ENCODE peak calls at places on chromosomes 16 and 17, in ten cellular contexts. F is thoracic aorta; D is midbrain; Z is adrenal gland; M is posterior vena cava; T is CD4-positive, alpha-beta memory T cell; W is central memory CD4-positive, alpha-beta T cell; Q is stimulated activated effector memory CD8-positive, alpha-beta T cell treated with anti-CD3 and anti-CD28 coated beads, Interleukin-12 subunit alpha, Interleukin-12 subunit beta, amount 100 ng/mL, for 72 hours; H is substantia nigra; B is stimulated activated CD4-positive, alpha-beta T cell treated with anti-CD3 and anti-CD28 coated beads, Interleukin-1b, Interleukin-23, amount 100 ng/mL, for 24 hours. S is an unnamed sample.

GRCh38 chr16:8861563-8862308 is 7.1 kb downstream of the CARHSP1 start:
- DNase-seq in F (no peak), D (no peak), Z (peak), M (peak), T (no peak), W (no peak), Q (no peak), H (peak), B (no peak), S (peak)

GRCh38 chr17:9050801-9051401 is 29.6 kb downstream of the NTN1 start:
- DNase-seq in F (no peak), D (no peak), Z (no peak), M (peak), T (no peak), W (no peak), Q (no peak), H (no peak), B (no peak), S (no peak)

GRCh38 chr17:79750650-79751545 is 20.2 kb downstream of the ENPP7 start:
- DNase-seq in F (no peak), D (no peak), Z (no peak), M (peak), T (no peak), W (no peak), Q (no peak), H (no peak), B (no peak), S (no peak)

GRCh38 chr17:49555495-49556018 is 20.1 kb upstream of the NXPH3 start:
- DNase-seq in F (no peak), D (no peak), Z (no peak), M (no peak), T (no peak), W (no peak), Q (no peak), H (no peak), B (no peak), S (no peak)

GRCh38 chr16:7367309-7367708 is 34.7 kb downstream of the RBFOX1 start:
- DNase-seq in F (no peak), D (no peak), Z (no peak), M (no peak), T (no peak), W (no peak), Q (no peak), H (no peak), B (no peak), S (no peak)

GRCh38 chr16:85072947-85073346 is 39.3 kb downstream of the CIBAR2 start:
- DNase-seq in F (no peak), D (no peak), Z (no peak), M (no peak), T (no peak), W (no peak), Q (no peak), H (no peak), B (no peak), S (peak)

GRCh38 chr16:84498859-84499620 is 5.4 kb downstream of the MEAK7 start:
- DNase-seq in F (no peak), D (no peak), Z (no peak), M (peak), T (no peak), W (no peak), Q (no peak), H (no peak), B (no peak), S (no peak)

GRCh38 chr17:31663576-31663975 is 195.5 kb downstream of the COPRS start:
- DNase-seq in F (no peak), D (no peak), Z (no peak), M (no peak), T (no peak), W (no peak), Q (no peak), H (no peak), B (no peak), S (peak)